ENCODE peak calls at places on chromosome 14, in five cellular contexts. A, Q, I, M and Z are unnamed samples.

GRCh38 chr14:81454572-81455218 is 54.6 kb upstream of the STON2 start:
- ATAC-seq in A (no peak), I (no peak), M (no peak), Q (no peak), Z (no peak)

GRCh38 chr14:102316746-102317563 is 2.6 kb upstream of the ZNF839 start:
- ATAC-seq in Q (peak), I (peak), A (peak), M (peak), Z (peak)

GRCh38 chr14:51367600-51367931 is 127.5 kb downstream of the TMX1 start:
- ATAC-seq in Q (no peak), I (peak), A (no peak), M (no peak), Z (no peak)

GRCh38 chr14:32571551-32571950 is 242.5 kb downstream of the AKAP6 start:
- ATAC-seq in I (no peak), M (no peak), A (no peak), Q (no peak), Z (no peak)

GRCh38 chr14:75389679-75390078 is 38.1 kb upstream of the JDP2 start:
- ATAC-seq in A (no peak), Q (no peak), I (no peak), M (no peak), Z (no peak)

GRCh38 chr14:34003691-34004090 is 52.8 kb upstream of the EGLN3 start:
- ATAC-seq in Q (no peak), A (no peak), I (no peak), M (no peak), Z (no peak)

GRCh38 chr14:91470216-91470615 is 39.9 kb downstream of the PPP4R3A start:
- ATAC-seq in A (no peak), M (peak), Q (no peak), I (no peak), Z (no peak)

GRCh38 chr14:62938774-62939173 is 106.5 kb downstream of the KCNH5 start:
- ATAC-seq in M (no peak), Q (no peak), A (no peak), I (no peak), Z (no peak)

GRCh38 chr14:64510825-64511679 is 6.5 kb downstream of the ZBTB1 start:
- ATAC-seq in M (peak), Q (peak), A (peak), I (peak), Z (peak)

GRCh38 chr14:95130545-95130944 is 26.8 kb downstream of the DICER1 start:
- ATAC-seq in A (no peak), I (no peak), M (no peak), Q (no peak), Z (no peak)

GRCh38 chr14:52609445-52610044 is 56.9 kb downstream of the GPR137C start:
- ATAC-seq in Q (no peak), A (no peak), I (no peak), M (no peak), Z (no peak)

GRCh38 chr14:33899723-33900341 is 51.0 kb downstream of the EGLN3 start:
- ATAC-seq in I (no peak), A (no peak), M (no peak), Q (no peak), Z (no peak)

GRCh38 chr14:60514378-60515243 is 5.7 kb downstream of the SIX6 start:
- ATAC-seq in A (peak), M (peak), Q (no peak), I (peak), Z (no peak)

GRCh38 chr14:65631040-65631439 is 218.5 kb downstream of the FUT8 start:
- ATAC-seq in M (no peak), I (no peak), Q (no peak), A (no peak), Z (no peak)